ENCODE peak calls at places on chromosome 22, in four cellular contexts. V is effector memory CD4-positive, alpha-beta T cell; C is cardiac fibroblast; M is endothelial cell of umbilical vein. O is an unnamed sample.

GRCh38 chr22:33380789-33381530 is 322.8 kb upstream of the SYN3 start:
- DNase-seq in V (no peak), C (peak), M (no peak), O (no peak)

GRCh38 chr22:36762687-36763260 is 13.1 kb downstream of the IFT27 start:
- DNase-seq in V (no peak), C (peak), M (no peak), O (no peak)

GRCh38 chr22:47697861-47698260 is 935.4 kb downstream of the TBC1D22A start:
- DNase-seq in V (no peak), C (no peak), M (no peak), O (no peak)

GRCh38 chr22:50002791-50003190 is 9.8 kb downstream of the IL17REL start:
- DNase-seq in V (no peak), C (no peak), M (no peak), O (no peak)

GRCh38 chr22:37898441-37899181 is 7.5 kb upstream of the MICALL1 start:
- DNase-seq in V (no peak), C (peak), M (no peak), O (peak)

GRCh38 chr22:31866918-31867317 is 77.4 kb upstream of the YWHAH start:
- DNase-seq in V (no peak), C (no peak), M (no peak), O (no peak)

GRCh38 chr22:33057363-33057995 is 702 bp downstream of the SYN3 start:
- DNase-seq in V (no peak), C (no peak), M (no peak), O (no peak)

GRCh38 chr22:49887716-49888115 is 30.5 kb downstream of the ALG12 start:
- DNase-seq in V (no peak), C (no peak), M (no peak), O (no peak)

GRCh38 chr22:44702479-44703219 is 645 bp downstream of the PRR5 start:
- DNase-seq in V (no peak), C (peak), M (no peak), O (no peak)

GRCh38 chr22:32842486-32842885 is 41.0 kb downstream of the TIMP3 start:
- DNase-seq in V (no peak), C (no peak), M (no peak), O (no peak)

GRCh38 chr22:50684501-50684900 is 11.9 kb downstream of the SHANK3 start:
- DNase-seq in V (no peak), C (no peak), M (no peak), O (no peak)

GRCh38 chr22:47534150-47535133 is 772.0 kb downstream of the TBC1D22A start:
- DNase-seq in V (no peak), C (no peak), M (no peak), O (peak)

GRCh38 chr22:32880061-32880460 is 78.6 kb downstream of the TIMP3 start:
- DNase-seq in V (no peak), C (peak), M (no peak), O (no peak)

GRCh38 chr22:45844009-45844408 is 133.0 kb downstream of the WNT7B start:
- DNase-seq in V (no peak), C (no peak), M (no peak), O (no peak)

GRCh38 chr22:45838257-45838891 is 138.6 kb downstream of the WNT7B start:
- DNase-seq in V (no peak), C (no peak), M (no peak), O (no peak)

GRCh38 chr22:45843030-45843429 is 133.9 kb downstream of the WNT7B start:
- DNase-seq in V (no peak), C (no peak), M (no peak), O (no peak)

GRCh38 chr22:45844949-45845613 is 131.9 kb downstream of the WNT7B start:
- DNase-seq in V (no peak), C (no peak), M (no peak), O (no peak)

GRCh38 chr22:45842141-45842831 is 134.7 kb downstream of the WNT7B start:
- DNase-seq in V (no peak), C (peak), M (no peak), O (no peak)
- H3K4me3 ChIP-seq in V (no peak), C (no peak), M (no peak), O (no peak)

GRCh38 chr22:29469755-29470154 is 10.3 kb upstream of the NEFH start:
- DNase-seq in V (no peak), C (no peak), M (no peak), O (no peak)
- H3K4me3 ChIP-seq in V (peak), C (no peak), M (no peak), O (peak)

GRCh38 chr22:42855211-42855610 is 1.9 kb downstream of the ARFGAP3 start:
- DNase-seq in V (no peak), C (no peak), M (no peak), O (no peak)
- H3K4me3 ChIP-seq in V (no peak), C (no peak), M (no peak), O (no peak)

DNA sequence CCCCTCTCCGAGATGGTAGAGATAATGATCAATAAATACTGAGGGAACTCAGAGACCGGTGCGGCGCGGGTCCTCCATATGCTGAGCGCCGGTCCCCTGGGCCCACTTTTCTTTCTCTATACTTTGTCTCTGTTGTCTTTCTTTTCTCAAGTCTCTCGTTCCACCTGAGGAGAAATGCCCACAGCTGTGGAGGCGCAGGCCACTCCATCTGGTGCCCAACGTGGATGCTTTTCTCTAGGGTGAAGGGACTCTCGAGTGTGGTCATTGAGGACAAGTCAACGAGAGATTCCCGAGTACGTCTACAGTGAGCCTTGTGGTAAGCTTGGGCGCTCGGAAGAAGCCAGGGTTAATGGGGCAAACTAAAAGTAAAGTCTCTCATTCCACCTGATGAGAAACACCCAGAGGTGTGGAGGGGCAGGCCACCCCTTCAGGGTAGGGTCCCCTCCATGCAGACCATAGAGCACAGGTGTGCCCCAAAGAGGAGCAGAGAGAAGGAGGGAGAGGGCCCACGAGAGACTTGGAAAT is 43.2 kb downstream of the IGLL1 start:
- DNase-seq in V (no peak), C (no peak), M (no peak), O (no peak)
- H3K4me3 ChIP-seq in V (no peak), C (no peak), M (no peak), O (no peak)

GRCh38 chr22:39589880-39590279 is 19.3 kb downstream of the CACNA1I start:
- DNase-seq in V (no peak), C (no peak), M (no peak), O (no peak)

GRCh38 chr22:39594411-39594810 is 23.9 kb downstream of the CACNA1I start:
- DNase-seq in V (no peak), C (no peak), M (no peak), O (no peak)

GRCh38 chr22:39593931-39594285 is 23.4 kb downstream of the CACNA1I start:
- DNase-seq in V (no peak), C (no peak), M (no peak), O (no peak)

GRCh38 chr22:39593061-39593930 is 22.7 kb downstream of the CACNA1I start:
- DNase-seq in V (no peak), C (no peak), M (peak), O (no peak)

GRCh38 chr22:39592104-39593060 is 21.8 kb downstream of the CACNA1I start:
- DNase-seq in V (no peak), C (peak), M (peak), O (peak)
- H3K4me3 ChIP-seq in V (no peak), C (no peak), M (no peak), O (no peak)

GRCh38 chr22:39494471-39495120 is 7.5 kb upstream of the MIEF1 start:
- DNase-seq in V (no peak), C (no peak), M (no peak), O (no peak)
- H3K4me3 ChIP-seq in V (no peak), C (no peak), M (no peak), O (no peak)

O was measured in dorsolateral prefrontal cortex.